ENCODE peak calls at places on chromosomes 2 and 18, in eight cellular contexts. W is prostate gland, G is SK-N-SH, M is GM12891, N is sigmoid colon, L is transverse colon, B is HCT116, V is HepG2. E is an unnamed sample.

GRCh38 chr2:64989126-64989981 is at the start of gene SLC1A4:
- DNase-seq in B (peak; percentile 27), M (peak; percentile 80), G (peak; percentile 97), V (peak; percentile 82), L (peak; percentile 93), W (peak; percentile 86), N (peak; percentile 96), E (peak; percentile 85)

GRCh38 chr18:46856975-46857374 is 60.3 kb downstream of the PIAS2 start:
- DNase-seq in V (no peak), L (no peak), B (peak; percentile 6), G (no peak), N (no peak), M (no peak), W (no peak), E (no peak)

GRCh38 chr18:57397440-57397839 is 37.7 kb upstream of the ONECUT2 start:
- DNase-seq in G (no peak), N (no peak), L (no peak), M (no peak), V (no peak), B (peak; percentile 2), W (no peak), E (no peak)

GRCh38 chr2:101063753-101064502 is 61.8 kb downstream of the RPL31 start:
- DNase-seq in V (no peak), B (no peak), L (no peak), W (no peak), M (no peak), G (no peak), N (no peak), E (no peak)

GRCh38 chr18:48875942-48876511 is 74.7 kb downstream of the SMAD7 start:
- DNase-seq in N (peak; percentile 53), V (peak; percentile 69), L (no peak), M (no peak), B (no peak), G (peak; percentile 61), W (no peak), E (no peak)

GRCh38 chr2:44086639-44087036 is 82.0 kb upstream of the PPM1B start:
- DNase-seq in M (no peak), G (no peak), V (no peak), B (no peak), N (no peak), L (no peak), W (no peak), E (no peak)

GRCh38 chr2:212953170-212953920 is 198.1 kb downstream of the IKZF2 start:
- DNase-seq in L (no peak), W (no peak), M (no peak), V (no peak), N (no peak), B (no peak), G (no peak), E (no peak)

GRCh38 chr2:233002829-233003657 is 10.0 kb downstream of the NGEF start:
- DNase-seq in N (no peak), G (no peak), B (no peak), M (no peak), V (no peak), W (no peak), L (no peak), E (no peak)

GRCh38 chr2:240600451-240600961 is 14.0 kb downstream of the CAPN10 start:
- DNase-seq in B (no peak), G (no peak), W (no peak), N (peak; percentile 59), L (peak; percentile 5), M (no peak), V (no peak), E (no peak)

GRCh38 chr18:2912357-2913299 is 65.8 kb downstream of the EMILIN2 start:
- DNase-seq in V (no peak), G (no peak), M (no peak), N (peak; percentile 62), L (no peak), B (no peak), W (no peak), E (no peak)

GRCh38 chr2:45497355-45497754 is 113.7 kb downstream of the SRBD1 start:
- DNase-seq in V (no peak), G (no peak), N (no peak), W (no peak), L (no peak), M (peak; percentile 5), B (no peak), E (peak; percentile 8)

GRCh38 chr18:63336366-63337099 is 17.0 kb upstream of the BCL2 start:
- DNase-seq in G (no peak), M (no peak), V (peak; percentile 79), N (no peak), W (no peak), B (peak; percentile 57), L (no peak), E (no peak)

GRCh38 chr18:72155327-72155726 is 388.8 kb downstream of the CBLN2 start:
- DNase-seq in N (no peak), V (no peak), M (no peak), G (no peak), B (no peak), W (peak; percentile 17), L (no peak), E (no peak)

GRCh38 chr2:18536100-18536499 is 24.4 kb downstream of the RDH14 start:
- DNase-seq in M (no peak), W (no peak), N (peak; percentile 63), B (no peak), V (no peak), G (no peak), L (no peak), E (no peak)

GRCh38 chr2:128487650-128488387 is 169.2 kb upstream of the HS6ST1 start:
- DNase-seq in G (no peak), L (no peak), W (no peak), B (no peak), M (no peak), N (no peak), V (no peak), E (no peak)

GRCh38 chr2:223010641-223011040 is 41.3 kb upstream of the KCNE4 start:
- DNase-seq in G (no peak), N (no peak), V (no peak), B (no peak), W (no peak), L (no peak), M (no peak), E (no peak)

DNA sequence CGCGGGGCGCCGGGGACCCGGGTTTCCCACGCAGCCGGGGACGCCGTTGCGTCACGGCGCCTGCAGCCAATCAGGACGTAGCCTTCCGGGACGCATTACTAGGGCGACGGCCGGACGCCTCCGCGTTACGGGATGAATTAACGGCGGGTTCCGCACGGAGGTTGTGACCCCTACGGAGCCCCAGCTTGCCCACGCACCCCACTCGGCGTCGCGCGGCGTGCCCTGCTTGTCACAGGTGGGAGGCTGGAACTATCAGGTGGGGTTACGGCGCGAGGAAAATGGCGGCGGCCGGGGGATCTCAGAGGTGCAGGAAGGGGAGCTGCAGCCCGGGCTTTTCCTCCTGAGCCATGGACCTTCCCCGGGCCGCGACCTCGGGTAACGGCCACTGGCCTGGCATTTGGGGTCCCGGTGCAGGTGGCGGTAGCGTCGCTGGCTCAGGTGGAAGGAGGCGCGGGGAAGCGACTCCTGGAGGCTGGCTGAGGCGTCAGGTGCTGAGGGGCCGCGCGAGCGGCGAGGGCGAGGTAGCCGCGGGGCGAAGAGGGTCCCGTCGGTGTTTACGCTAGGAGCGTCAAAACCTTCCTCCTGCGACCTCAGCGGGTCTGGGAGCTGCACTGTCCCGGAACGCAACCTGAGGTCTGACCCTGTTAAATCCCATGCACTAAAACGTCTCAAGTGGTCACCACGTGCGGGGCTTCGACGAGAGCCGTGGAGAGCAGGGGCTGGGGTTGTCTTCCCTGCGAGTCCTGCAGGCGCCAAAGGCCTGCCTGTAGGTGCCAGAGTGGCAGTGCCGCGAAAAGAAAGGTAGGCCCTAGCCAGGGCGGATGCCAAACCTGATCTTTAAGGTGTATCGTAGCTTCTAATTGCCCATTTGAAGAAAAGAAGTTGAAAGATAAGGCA is at the start of gene LCLAT1:
- DNase-seq in B (peak; percentile 37), L (peak; percentile 84), N (peak; percentile 89), M (peak; percentile 72), G (peak; percentile 96), V (peak; percentile 59), W (peak; percentile 73), E (peak; percentile 73)
- TF ChIP-seq POLR2AphosphoS5 in B (peak; percentile 77), L (peak; percentile 16), N (peak; percentile 67), M (peak; percentile 51), G (peak; percentile 80), V (peak; percentile 71), W (peak; percentile 67), E (no peak)

GRCh38 chr2:127083819-127084503 is 23.0 kb downstream of the BIN1 start:
- DNase-seq in N (peak; percentile 96), B (no peak), V (no peak), L (peak; percentile 68), W (peak; percentile 77), M (no peak), G (no peak), E (no peak)
- TF ChIP-seq POLR2AphosphoS5 in N (peak; percentile 63), B (no peak), V (no peak), L (no peak), W (peak; percentile 89), M (no peak), G (no peak), E (no peak)

GRCh38 chr18:32362484-32362883 is 108.2 kb downstream of the GAREM1 start:
- DNase-seq in M (no peak), N (no peak), V (no peak), B (no peak), W (no peak), L (no peak), G (no peak), E (no peak)

GRCh38 chr18:32368170-32368569 is 102.5 kb downstream of the GAREM1 start:
- DNase-seq in M (no peak), B (no peak), N (no peak), V (no peak), W (no peak), L (no peak), G (no peak), E (no peak)

GRCh38 chr18:32371384-32371783 is 99.3 kb downstream of the GAREM1 start:
- DNase-seq in V (no peak), N (no peak), L (no peak), B (no peak), G (no peak), M (no peak), W (no peak), E (no peak)

GRCh38 chr18:32372047-32372380 is 98.7 kb downstream of the GAREM1 start:
- DNase-seq in V (no peak), M (no peak), W (no peak), B (no peak), L (no peak), G (no peak), N (no peak), E (no peak)

GRCh38 chr18:32366586-32367538 is 103.8 kb downstream of the GAREM1 start:
- DNase-seq in N (no peak), G (no peak), M (no peak), W (no peak), B (no peak), L (no peak), V (no peak), E (no peak)
- TF ChIP-seq POLR2AphosphoS5 in N (no peak), G (no peak), M (no peak), W (no peak), B (no peak), L (no peak), V (no peak), E (no peak)

DNA sequence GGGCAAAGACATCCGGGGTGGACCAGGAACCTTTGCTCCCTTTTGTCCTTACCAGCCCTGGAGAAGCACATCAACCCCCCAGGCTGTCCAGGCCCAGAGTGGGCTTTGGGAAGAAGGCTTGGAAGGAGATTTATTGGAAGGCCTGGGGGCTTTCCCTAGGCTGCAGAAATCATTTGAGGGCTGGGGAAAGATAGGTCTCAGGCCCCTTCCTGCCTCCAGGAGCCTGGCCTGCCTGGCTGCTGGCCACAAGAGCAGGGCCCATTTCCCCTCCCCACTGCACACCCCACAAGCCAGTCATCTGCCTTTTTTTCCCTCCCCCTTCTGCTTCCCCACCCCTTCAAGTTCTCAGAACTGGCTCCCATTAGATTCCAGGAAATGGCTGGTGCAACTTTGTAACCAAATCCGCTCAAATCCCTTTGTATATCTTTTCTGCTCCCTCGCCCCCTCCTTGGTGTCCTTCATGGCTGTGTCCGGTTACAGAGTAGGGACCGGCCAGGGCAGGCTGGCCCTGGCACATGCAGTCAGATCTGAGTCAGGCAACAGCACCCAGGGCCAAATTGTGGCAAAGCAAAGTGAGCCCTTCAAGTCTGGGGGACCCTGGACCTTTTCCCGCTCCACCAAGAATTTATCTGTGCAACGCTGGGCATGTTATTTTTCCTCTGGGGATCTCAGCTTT is 20.8 kb upstream of the TNP1 start:
- DNase-seq in W (no peak), N (no peak), M (no peak), L (peak; percentile 10), V (no peak), B (no peak), G (no peak), E (no peak)
- TF ChIP-seq POLR2AphosphoS5 in W (no peak), N (no peak), M (no peak), L (no peak), V (no peak), B (no peak), G (no peak), E (no peak)

E was measured in GM12892.